ENCODE peak calls at places on chromosome 22, in four cellular contexts. W is stimulated activated CD4-positive, alpha-beta T cell treated with anti-CD3 and anti-CD28 coated beads, Interleukin-1b, Interleukin-23, amount 100 ng/mL, for 4 hours; A is smooth muscle cell of the brain vasculature; R is C1 segment of cervical spinal cord. B is an unnamed sample.

GRCh38 chr22:18950141-18950540 is 14.0 kb upstream of the PRODH start:
- DNase-seq in R (no peak), W (no peak), A (no peak), B (no peak)

GRCh38 chr22:48316876-48317250 is 1510.8 kb downstream of the BRD1 start:
- DNase-seq in W (no peak), A (no peak), R (no peak), B (no peak)

GRCh38 chr22:46894081-46894671 is 131.7 kb downstream of the TBC1D22A start:
- DNase-seq in W (no peak), R (peak), A (no peak), B (no peak)

GRCh38 chr22:47782461-47783075 is 1020.1 kb downstream of the TBC1D22A start:
- DNase-seq in R (no peak), A (no peak), W (no peak), B (no peak)

GRCh38 chr22:26724414-26724813 is 67.0 kb downstream of the MIAT start:
- DNase-seq in W (no peak), A (no peak), R (no peak), B (no peak)

GRCh38 chr22:39690901-39691620 is 120.5 kb downstream of the CACNA1I start:
- DNase-seq in R (no peak), A (no peak), W (peak), B (peak)

GRCh38 chr22:18022851-18023250 is 1.5 kb downstream of the MICAL3 start:
- DNase-seq in A (no peak), W (no peak), R (no peak), B (no peak)

GRCh38 chr22:32646476-32646875 is 155.0 kb upstream of the TIMP3 start:
- DNase-seq in W (no peak), A (no peak), R (no peak), B (no peak)

GRCh38 chr22:35766654-35767580 is 49.2 kb downstream of the APOL5 start:
- DNase-seq in A (no peak), W (no peak), R (no peak), B (peak)

GRCh38 chr22:28896611-28897010 is 13.2 kb downstream of the ZNRF3 start:
- DNase-seq in R (no peak), W (no peak), A (no peak), B (no peak)

GRCh38 chr22:31947296-31947695 is 3.0 kb downstream of the YWHAH start:
- DNase-seq in R (no peak), W (no peak), A (no peak), B (no peak)

GRCh38 chr22:37681556-37682049 is 4.5 kb upstream of the NOL12 start:
- DNase-seq in W (peak), A (no peak), R (peak), B (peak)

GRCh38 chr22:45503816-45504702 is 1.4 kb downstream of the FBLN1 start:
- DNase-seq in A (no peak), R (no peak), W (no peak), B (peak)

GRCh38 chr22:19061471-19062138 is 60.6 kb downstream of the DGCR2 start:
- DNase-seq in R (no peak), W (no peak), A (no peak), B (no peak)

GRCh38 chr22:46050451-46050845 is 73.5 kb upstream of the WNT7B start:
- DNase-seq in W (no peak), R (no peak), A (no peak), B (no peak)

GRCh38 chr22:37019309-37020191 is at the start of the genes MPST and TST:
- DNase-seq in W (peak), R (peak), A (no peak), B (peak)

GRCh38 chr22:30609260-30610185 is 2.5 kb downstream of the TCN2 start:
- DNase-seq in W (no peak), A (peak), R (peak), B (no peak)

GRCh38 chr22:46734830-46735453 is 3.1 kb downstream of the CERK start:
- DNase-seq in A (no peak), R (peak), W (peak), B (no peak)

GRCh38 chr22:44424867-44425351 is 73.1 kb downstream of the RTL6 start:
- DNase-seq in R (no peak), W (no peak), A (no peak), B (no peak)